ENCODE peak calls at places on chromosomes 1 and 21, in seven cellular contexts. R is Caki2; B is activated CD4-positive, alpha-beta T cell treated with anti-CD3 and anti-CD28 coated beads for 36 hours; J is fibroblast of pulmonary artery; W is naive B cell; Q is A549; D is T-helper 9 cell. V is an unnamed sample.

GRCh38 chr1:152968248-152968647 is 2.2 kb upstream of the SPRR4 start:
- DNase-seq in W (no peak), B (no peak), D (no peak), Q (no peak), J (no peak), R (no peak), V (no peak)

GRCh38 chr1:59431566-59432294 is 134.8 kb downstream of the FGGY start:
- DNase-seq in R (no peak), Q (no peak), D (no peak), W (no peak), B (no peak), J (no peak), V (peak; percentile 78)

GRCh38 chr21:34835526-34835925 is 166.7 kb downstream of the CLIC6 start:
- DNase-seq in W (no peak), D (no peak), B (no peak), R (no peak), J (peak; percentile 75), Q (no peak), V (no peak)

GRCh38 chr1:244654284-244655038 is 1.5 kb downstream of the DESI2 start:
- DNase-seq in J (no peak), D (no peak), B (no peak), Q (no peak), R (no peak), W (no peak), V (no peak)

GRCh38 chr1:26358411-26359384 is 4.8 kb upstream of the CRYBG2 start:
- DNase-seq in D (peak; percentile 72), B (peak; percentile 85), W (no peak), J (no peak), R (no peak), Q (no peak), V (peak; percentile 87)

GRCh38 chr1:99119193-99119592 is 114.5 kb upstream of the PLPPR5 start:
- DNase-seq in B (no peak), R (no peak), Q (no peak), J (peak; percentile 4), W (no peak), D (no peak), V (no peak)

GRCh38 chr1:27000817-27001460 is 7.4 kb downstream of the TRNP1 start:
- DNase-seq in D (no peak), W (no peak), R (peak; percentile 84), J (peak; percentile 62), B (no peak), Q (no peak), V (peak; percentile 82)

GRCh38 chr21:45747233-45747766 is 103.8 kb downstream of the PCBP3 start:
- DNase-seq in B (no peak), R (no peak), W (no peak), D (no peak), Q (no peak), J (no peak), V (no peak)

GRCh38 chr1:156491151-156491949 is 9.2 kb downstream of the MEF2D start:
- DNase-seq in J (no peak), W (no peak), R (no peak), Q (no peak), D (no peak), B (no peak), V (no peak)

GRCh38 chr1:231629132-231629531 is 2.5 kb downstream of the DISC1 start:
- DNase-seq in Q (no peak), J (peak; percentile 48), W (no peak), R (no peak), B (peak; percentile 47), D (no peak), V (no peak)

GRCh38 chr1:207959141-207959825 is 48.4 kb upstream of the CD34 start:
- DNase-seq in D (no peak), Q (no peak), W (no peak), R (no peak), J (peak; percentile 60), B (peak; percentile 41), V (peak; percentile 45)

GRCh38 chr1:39677645-39678044 is 5.7 kb upstream of the NT5C1A start:
- DNase-seq in W (no peak), R (no peak), D (no peak), Q (no peak), J (no peak), B (no peak), V (no peak)

GRCh38 chr1:175152006-175152652 is 40.4 kb downstream of the KIAA0040 start:
- DNase-seq in W (peak; percentile 54), R (peak; percentile 33), Q (peak; percentile 65), B (peak; percentile 82), D (peak; percentile 69), J (peak; percentile 50), V (peak; percentile 43)

GRCh38 chr1:1211541-1212511 is 2.1 kb downstream of the TNFRSF4 start:
- DNase-seq in D (no peak), Q (no peak), R (no peak), J (no peak), B (no peak), W (no peak), V (no peak)

GRCh38 chr1:212190169-212190568 is 95.0 kb upstream of the PPP2R5A start:
- DNase-seq in R (no peak), B (no peak), D (no peak), J (no peak), W (no peak), Q (no peak), V (no peak)

GRCh38 chr21:45864436-45864835 is 117.1 kb upstream of the COL6A1 start:
- DNase-seq in D (no peak), B (no peak), J (peak; percentile 51), Q (no peak), W (no peak), R (no peak), V (no peak)

GRCh38 chr1:148362930-148363810 is 119.9 kb downstream of the PPIAL4G start:
- DNase-seq in D (no peak), Q (no peak), W (no peak), J (no peak), B (peak; percentile 43), R (no peak), V (no peak)

GRCh38 chr1:65425697-65426096 is 5.2 kb downstream of the LEPR start:
- DNase-seq in J (peak; percentile 95), W (no peak), D (no peak), R (peak; percentile 86), B (no peak), Q (peak; percentile 49), V (peak; percentile 97)

GRCh38 chr1:29901618-29902017 is 665.3 kb downstream of the PTPRU start:
- DNase-seq in R (no peak), Q (no peak), W (no peak), J (no peak), B (no peak), D (no peak), V (peak; percentile 8)

GRCh38 chr1:187275346-187275745 is 446.6 kb downstream of the PLA2G4A start:
- DNase-seq in Q (no peak), D (no peak), W (no peak), J (no peak), R (no peak), B (no peak), V (no peak)

GRCh38 chr1:215001419-215002021 is 81.0 kb upstream of the KCNK2 start:
- DNase-seq in J (no peak), Q (no peak), B (no peak), D (no peak), R (no peak), W (no peak), V (no peak)

GRCh38 chr1:109984190-109984455 is 442 bp upstream of the AHCYL1 start:
- DNase-seq in B (no peak), R (no peak), D (no peak), J (peak; percentile 74), W (no peak), Q (no peak), V (no peak)

GRCh38 chr1:155134858-155135415 is 715 bp upstream of the SLC50A1 start:
- DNase-seq in B (peak; percentile 88), D (peak; percentile 23), Q (peak; percentile 94), J (peak; percentile 98), W (no peak), R (peak; percentile 95), V (peak; percentile 98)

GRCh38 chr1:202811296-202812175 is 782 bp downstream of the PCAT6 start:
- DNase-seq in R (no peak), D (peak; percentile 4), B (peak; percentile 69), W (no peak), J (no peak), Q (no peak), V (peak; percentile 30)

GRCh38 chr1:98046031-98046641 is 125.3 kb upstream of the DPYD start:
- DNase-seq in W (no peak), R (no peak), B (peak; percentile 52), Q (no peak), D (no peak), J (peak; percentile 64), V (no peak)

GRCh38 chr1:35190784-35191183 is 2.2 kb downstream of the SFPQ start:
- DNase-seq in D (no peak), R (no peak), Q (no peak), B (no peak), J (no peak), W (no peak), V (no peak)

GRCh38 chr21:14064296-14064645 is 146.5 kb downstream of the LIPI start:
- DNase-seq in Q (no peak), W (peak; percentile 41), J (no peak), B (peak; percentile 27), D (no peak), R (no peak), V (no peak)

GRCh38 chr1:2554621-2555387 is 1.4 kb upstream of the TNFRSF14 start:
- DNase-seq in B (peak; percentile 79), Q (no peak), W (peak; percentile 63), J (no peak), D (no peak), R (no peak), V (no peak)

GRCh38 chr1:98817830-98818229 is 156.3 kb downstream of the SNX7 start:
- DNase-seq in R (no peak), W (no peak), B (no peak), D (no peak), Q (no peak), J (no peak), V (no peak)

GRCh38 chr21:31450971-31451370 is 106.9 kb upstream of the TIAM1 start:
- DNase-seq in Q (no peak), B (no peak), J (no peak), R (no peak), D (no peak), W (no peak), V (no peak)

GRCh38 chr1:237799762-237800474 is 90.8 kb downstream of the ZP4 start:
- DNase-seq in J (peak; percentile 63), Q (peak; percentile 82), R (peak; percentile 90), W (no peak), D (peak; percentile 4), B (peak; percentile 65), V (peak; percentile 85)

GRCh38 chr1:171655215-171656116 is 3.0 kb upstream of the MYOC start:
- DNase-seq in R (peak; percentile 3), J (peak; percentile 93), Q (peak; percentile 18), D (peak; percentile 52), W (peak; percentile 1), B (peak; percentile 90), V (peak; percentile 20)

GRCh38 chr1:246176126-246177024 is 330.7 kb downstream of the SMYD3 start:
- DNase-seq in Q (no peak), W (no peak), J (no peak), R (no peak), D (no peak), B (no peak), V (peak; percentile 70)

V was measured in kidney tubule cell.